ENCODE peak calls at places on chromosomes 4 and X, in seven cellular contexts. Y, I, V, Z, S, O and E are unnamed samples.

GRCh38 chr4:147866532-147867271 is 134.8 kb downstream of the ARHGAP10 start:
- DNase-seq in S (peak; percentile 89), Y (peak; percentile 91), Z (peak; percentile 85), V (peak; percentile 88), I (peak; percentile 81), O (peak; percentile 91), E (no peak)

GRCh38 chr4:81335221-81335912 is 120.3 kb upstream of the PRKG2 start:
- DNase-seq in S (no peak), I (no peak), V (no peak), Y (no peak), O (no peak), Z (no peak), E (no peak)

GRCh38 chr4:7693237-7693608 is 246.4 kb downstream of the AFAP1 start:
- DNase-seq in Y (no peak), V (no peak), O (no peak), S (no peak), Z (no peak), I (no peak), E (no peak)

GRCh38 chr4:128871948-128872347 is 62.4 kb downstream of the JADE1 start:
- DNase-seq in O (no peak), I (no peak), Z (no peak), V (no peak), S (peak; percentile 40), Y (no peak), E (no peak)

GRCh38 chrX:120090208-120090607 is 12.7 kb upstream of the RHOXF2B start:
- DNase-seq in O (no peak), Z (no peak), V (no peak), S (no peak), I (no peak), Y (no peak), E (no peak)

GRCh38 chr4:146327859-146328258 is 113.5 kb downstream of the REELD1 start:
- DNase-seq in S (no peak), O (no peak), I (no peak), Y (no peak), Z (no peak), V (no peak), E (no peak)

GRCh38 chr4:168880087-168880675 is 129.9 kb downstream of the CBR4 start:
- DNase-seq in Z (no peak), O (no peak), I (no peak), V (no peak), S (no peak), Y (no peak), E (no peak)

GRCh38 chr4:82643994-82644730 is 82.4 kb upstream of the TMEM150C start:
- DNase-seq in O (no peak), I (no peak), Z (no peak), S (peak; percentile 22), V (no peak), Y (no peak), E (no peak)

GRCh38 chr4:106304632-106305031 is 11.4 kb downstream of the TBCK start:
- DNase-seq in S (no peak), O (no peak), I (no peak), Z (no peak), Y (no peak), V (no peak), E (no peak)